ENCODE peak calls at places on chromosomes 5 and 9, in four cellular contexts. L, I, G and D are unnamed samples.

GRCh38 chr5:124963236-124963929 is 216.9 kb upstream of the ZNF608 start:
- DNase-seq in I (no peak), L (no peak), G (no peak), D (peak; percentile 57)

GRCh38 chr5:122183098-122183794 is 53.9 kb downstream of the ZNF474 start:
- DNase-seq in I (peak; percentile 50), G (no peak), L (no peak), D (peak; percentile 91)

GRCh38 chr5:124782262-124782661 is 35.8 kb upstream of the ZNF608 start:
- DNase-seq in I (no peak), G (no peak), L (no peak), D (no peak)

GRCh38 chr9:114425126-114425525 is 37.3 kb upstream of the AKNA start:
- DNase-seq in G (no peak), L (no peak), I (no peak), D (no peak)

GRCh38 chr9:121921444-121921843 is 171.7 kb downstream of the TTLL11 start:
- DNase-seq in I (no peak), L (no peak), G (no peak), D (no peak)

GRCh38 chr5:33827885-33828284 is 63.9 kb downstream of the ADAMTS12 start:
- DNase-seq in I (no peak), L (no peak), G (no peak), D (no peak)

GRCh38 chr9:37617837-37618236 is 25.4 kb upstream of the TOMM5 start:
- DNase-seq in G (no peak), I (no peak), L (peak; percentile 74), D (no peak)

GRCh38 chr5:115087951-115088350 is 81.8 kb downstream of the TRIM36 start:
- DNase-seq in I (no peak), L (no peak), G (no peak), D (no peak)

GRCh38 chr5:157197088-157197487 is 16.4 kb downstream of the ITK start:
- DNase-seq in L (no peak), G (no peak), I (no peak), D (no peak)

GRCh38 chr5:11904270-11904906 is at the start of gene CTNND2:
- DNase-seq in G (peak; percentile 72), L (peak; percentile 82), I (peak; percentile 1), D (no peak)

GRCh38 chr9:19138084-19138483 is 10.8 kb upstream of the PLIN2 start:
- DNase-seq in G (no peak), I (no peak), L (no peak), D (no peak)

GRCh38 chr5:496028-496427 is 28.2 kb downstream of the SLC9A3 start:
- DNase-seq in G (no peak), L (no peak), I (no peak), D (no peak)

GRCh38 chr5:78360674-78361225 is 333 bp downstream of the SCAMP1 start:
- DNase-seq in I (no peak), L (no peak), G (peak; percentile 75), D (no peak)

GRCh38 chr5:113147088-113147487 is 170.5 kb downstream of the DCP2 start:
- DNase-seq in L (no peak), I (no peak), G (no peak), D (peak; percentile 82)

GRCh38 chr9:116112236-116112635 is 41.4 kb upstream of the PAPPA start:
- DNase-seq in G (no peak), L (no peak), I (peak; percentile 5), D (peak; percentile 10)

GRCh38 chr9:116116411-116116810 is 37.2 kb upstream of the PAPPA start:
- DNase-seq in L (no peak), I (no peak), G (no peak), D (no peak)

DNA sequence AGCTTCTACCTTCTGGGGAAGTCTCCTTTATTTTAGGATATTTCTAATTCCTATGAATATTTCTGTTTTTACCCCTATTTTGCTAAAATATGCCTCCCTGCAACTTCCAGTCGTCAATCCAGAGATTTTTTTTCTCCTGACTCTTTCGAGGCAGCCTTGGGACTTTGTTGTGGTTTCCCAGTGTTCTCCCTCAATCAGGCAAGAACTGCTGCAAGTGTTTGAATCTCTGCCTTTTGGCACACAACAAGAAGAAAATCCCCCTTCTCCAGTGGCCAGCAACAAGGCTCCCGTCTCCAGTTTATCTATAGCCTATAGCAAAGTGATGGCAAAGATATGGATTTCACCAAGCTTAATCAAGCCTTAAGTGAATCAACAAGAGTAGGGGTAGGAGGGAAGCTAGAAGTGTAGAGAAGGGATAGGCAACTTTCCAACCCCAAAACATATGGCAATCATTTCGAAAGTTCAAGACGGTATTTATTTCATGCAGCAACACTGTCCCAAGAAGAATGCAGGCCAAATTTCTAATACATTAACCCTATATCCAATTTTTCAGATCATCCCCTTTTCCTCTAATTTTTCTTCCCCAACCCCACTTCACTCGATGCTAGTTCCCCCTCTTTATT is 37.7 kb upstream of the PAPPA start:
- DNase-seq in L (no peak), I (no peak), G (no peak), D (peak; percentile 70)
- H2AFZ ChIP-seq in L (no peak overlapping the region), I (no peak overlapping the region), G (no peak overlapping the region), D (peak overlapping the region; percentile 36)

DNA sequence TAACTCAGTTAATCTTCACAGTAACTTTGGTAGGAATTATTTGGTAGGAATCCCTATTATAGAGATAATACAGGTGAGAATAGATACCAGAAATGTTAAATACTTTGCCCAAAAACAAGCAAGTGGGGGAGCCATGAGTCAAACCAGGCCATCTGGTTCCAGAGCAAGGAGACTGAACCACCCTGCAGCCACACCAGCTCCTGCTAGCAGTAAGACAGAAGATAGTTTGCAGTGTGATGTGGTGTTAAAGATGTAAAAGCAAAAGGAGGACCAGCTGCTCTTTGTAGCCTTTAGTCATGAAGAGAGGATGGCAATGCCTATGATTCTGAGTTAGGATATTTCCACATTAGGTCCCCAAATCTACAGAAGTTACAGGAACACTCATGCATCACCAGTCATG is 101.4 kb downstream of the PRKACG start:
- DNase-seq in L (no peak), I (no peak), G (no peak), D (no peak)
- H2AFZ ChIP-seq in L (no peak overlapping the region), I (no peak overlapping the region), G (no peak overlapping the region), D (no peak overlapping the region)

GRCh38 chr5:62594364-62594984 is 15.9 kb downstream of the LRRC70 start:
- DNase-seq in G (no peak), L (no peak), I (no peak), D (no peak)
- H2AFZ ChIP-seq in G (no peak overlapping the region), L (no peak overlapping the region), I (no peak overlapping the region), D (no peak overlapping the region)

DNA sequence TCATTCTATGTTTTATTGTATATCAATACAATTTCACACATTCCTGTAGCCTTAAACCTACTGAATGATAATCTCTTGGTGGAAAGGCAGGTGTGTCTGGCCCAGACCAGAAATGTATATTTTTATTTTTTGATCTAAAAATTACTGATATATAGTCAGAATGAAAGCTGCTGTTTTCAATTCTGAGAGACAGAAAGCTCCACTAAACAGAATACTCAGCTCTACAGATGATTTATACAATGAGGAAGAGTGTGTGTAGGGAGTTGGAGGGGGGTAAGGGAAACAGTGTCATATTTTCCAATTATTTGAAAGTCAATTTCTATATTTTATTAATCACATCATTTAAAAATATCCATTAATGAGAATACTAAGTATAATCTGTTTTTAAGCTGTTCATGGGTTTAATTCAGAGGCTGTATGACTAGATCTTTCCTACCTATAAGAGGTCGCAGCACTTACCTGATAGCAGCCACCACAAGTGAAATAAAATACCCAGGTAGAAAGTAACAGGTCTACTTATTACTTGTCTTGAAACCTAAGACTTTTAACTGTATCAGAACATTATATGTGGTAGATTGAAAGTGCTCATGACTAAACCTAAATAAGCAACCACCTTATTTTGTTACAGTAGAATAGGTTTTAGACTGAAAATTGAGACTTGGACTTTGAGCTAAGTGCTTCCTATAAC is 183.4 kb downstream of the TMC1 start:
- DNase-seq in I (no peak), G (no peak), L (no peak), D (no peak)
- H2AFZ ChIP-seq in I (no peak overlapping the region), G (no peak overlapping the region), L (no peak overlapping the region), D (no peak overlapping the region)

DNA sequence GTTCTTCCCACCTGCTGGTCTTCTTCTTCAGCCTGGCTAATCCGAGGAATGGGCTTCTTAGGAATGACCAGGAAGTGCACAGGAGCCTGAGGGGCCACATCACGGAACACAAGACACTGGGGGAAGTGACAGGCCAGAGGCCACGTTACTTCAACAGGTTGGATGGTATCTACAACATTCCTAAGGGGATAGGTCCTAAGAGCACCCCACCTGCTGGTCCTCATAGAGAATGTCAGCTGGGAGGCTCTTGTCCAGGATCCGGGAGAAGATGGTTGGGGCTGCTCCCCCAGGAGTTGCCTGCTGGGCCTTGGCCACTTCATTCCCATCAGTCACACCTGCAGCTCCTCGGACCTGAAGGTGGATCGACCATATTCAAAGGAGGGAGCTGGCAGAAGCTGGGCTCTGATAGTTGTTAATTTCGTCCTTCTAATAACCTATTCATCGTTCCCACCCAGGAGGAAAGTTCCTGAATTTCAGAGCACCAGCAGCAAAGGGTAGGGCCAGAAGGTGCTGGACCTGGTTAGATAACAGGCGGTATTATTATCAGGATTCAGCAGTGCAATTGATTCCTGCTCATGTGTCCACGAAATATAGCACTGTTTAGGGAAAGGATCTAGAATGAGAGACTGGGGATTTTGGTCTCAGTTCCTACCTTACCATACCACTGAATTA is 1.3 kb downstream of the HINT2 start:
- DNase-seq in G (peak; percentile 39), L (no peak), I (peak; percentile 19), D (peak; percentile 38)
- H2AFZ ChIP-seq in G (no peak overlapping the region), L (no peak overlapping the region), I (no peak overlapping the region), D (no peak overlapping the region)

DNA sequence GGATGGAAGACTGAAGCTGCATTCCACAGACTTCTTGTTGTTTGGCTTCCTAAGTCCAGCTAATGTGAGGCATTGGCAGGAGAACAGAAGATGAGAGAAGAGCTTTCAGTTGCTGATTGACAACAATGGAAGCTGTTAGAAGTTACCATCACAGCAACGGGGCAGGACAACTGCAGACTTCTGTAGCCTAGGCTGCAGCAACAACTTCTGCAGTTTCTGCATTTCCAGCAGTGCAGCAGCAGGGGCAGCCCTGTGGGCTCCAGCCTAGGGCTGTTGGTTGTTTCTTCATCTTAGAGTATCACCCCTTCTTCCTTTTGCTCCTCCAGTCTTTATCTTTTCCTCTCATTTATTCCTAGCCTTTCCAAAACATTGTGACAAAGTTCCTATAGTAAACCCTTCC is 528.8 kb upstream of the PTGER4 start:
- DNase-seq in L (no peak), G (no peak), I (no peak), D (no peak)
- H2AFZ ChIP-seq in L (no peak overlapping the region), G (no peak overlapping the region), I (no peak overlapping the region), D (no peak overlapping the region)

DNA sequence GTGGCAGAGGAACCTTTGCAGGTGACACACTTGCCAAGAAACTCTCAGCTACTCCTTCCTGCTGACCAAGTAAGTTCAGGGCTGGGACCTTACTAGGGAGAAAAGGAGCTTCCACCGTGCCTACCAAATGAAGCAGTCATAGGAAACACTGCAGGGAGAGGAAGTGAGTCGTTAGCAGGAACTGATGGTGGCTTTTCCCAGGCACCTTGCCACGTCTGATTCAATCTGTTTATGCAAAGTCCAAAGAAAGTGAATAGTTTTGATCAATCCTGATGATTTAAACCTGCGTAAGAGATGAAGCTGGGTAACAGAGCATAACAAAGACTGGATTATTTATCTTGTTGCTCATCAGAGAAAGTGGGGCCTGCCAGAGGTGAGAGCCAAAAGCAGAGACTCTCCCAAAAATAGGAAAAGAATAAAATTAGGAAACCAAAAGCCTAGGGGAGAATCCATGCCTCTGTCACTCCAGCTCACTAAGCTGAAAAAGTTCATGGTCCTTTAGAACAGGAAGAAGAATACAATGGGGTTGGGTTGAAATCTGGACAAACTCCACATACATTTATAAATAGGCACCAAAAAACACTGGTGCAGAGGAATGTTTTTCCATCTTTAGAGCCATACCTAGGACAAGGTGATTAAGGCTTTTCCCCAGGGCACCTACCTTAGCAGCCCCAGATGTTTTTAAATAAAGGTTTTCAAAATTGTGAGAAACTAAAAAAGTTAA is 9.3 kb upstream of the PFDN1 start:
- DNase-seq in I (peak; percentile 99), L (no peak), G (no peak), D (peak; percentile 87)
- H2AFZ ChIP-seq in I (no peak overlapping the region), L (peak overlapping the region; percentile 70), G (peak overlapping the region; percentile 5), D (no peak overlapping the region)